ENCODE peak calls at places on chromosomes 12 and 14, in five cellular contexts. Q is fibroblast of lung; X is kidney epithelial cell; H is CD4-positive, CD25-positive, alpha-beta regulatory T cell; K is fibroblast of the aortic adventitia. L is an unnamed sample.

GRCh38 chr14:68964300-68965093 is 14.6 kb downstream of the ACTN1 start:
- DNase-seq in Q (peak; percentile 81), X (no peak), H (no peak), K (no peak), L (no peak)

GRCh38 chr12:131091413-131091975 is 137.8 kb downstream of the ADGRD1 start:
- DNase-seq in Q (no peak), X (no peak), H (no peak), K (no peak), L (no peak)

GRCh38 chr12:24742378-24742777 is 206.5 kb downstream of the BCAT1 start:
- DNase-seq in Q (no peak), X (no peak), H (no peak), K (no peak), L (no peak)

GRCh38 chr12:91413591-91413990 is 231.0 kb upstream of the DCN start:
- DNase-seq in Q (peak; percentile 79), X (peak; percentile 78), H (no peak), K (peak; percentile 12), L (no peak)

GRCh38 chr12:78419513-78419912 is 445.1 kb upstream of the SYT1 start:
- DNase-seq in Q (no peak), X (no peak), H (no peak), K (no peak), L (no peak)

GRCh38 chr14:21719841-21720240 is 46.2 kb upstream of the OR4E1 start:
- DNase-seq in Q (no peak), X (no peak), H (no peak), K (no peak), L (no peak)

GRCh38 chr14:30657606-30658163 is 35.6 kb downstream of the SCFD1 start:
- DNase-seq in Q (peak; percentile 29), X (no peak), H (no peak), K (peak; percentile 21), L (no peak)

GRCh38 chr12:121036810-121037326 is 2.2 kb downstream of the OASL start:
- DNase-seq in Q (peak; percentile 23), X (peak; percentile 35), H (no peak), K (peak; percentile 43), L (no peak)

GRCh38 chr12:92784795-92785562 is 82.2 kb downstream of the PLEKHG7 start:
- DNase-seq in Q (peak; percentile 84), X (peak; percentile 50), H (peak; percentile 12), K (peak; percentile 80), L (peak; percentile 66)

GRCh38 chr12:61213646-61214045 is 1046.6 kb upstream of the USP15 start:
- DNase-seq in Q (no peak), X (no peak), H (no peak), K (no peak), L (no peak)

GRCh38 chr14:24132976-24133375 is 2.5 kb downstream of the FITM1 start:
- DNase-seq in Q (no peak), X (no peak), H (no peak), K (no peak), L (no peak)

GRCh38 chr12:54853933-54854538 is at the start of gene MUCL1:
- DNase-seq in Q (peak; percentile 72), X (peak; percentile 39), H (peak; percentile 41), K (peak; percentile 75), L (peak; percentile 84)

GRCh38 chr12:55142896-55143870 is 17.0 kb downstream of the OR9K2 start:
- DNase-seq in Q (peak; percentile 46), X (peak; percentile 16), H (peak; percentile 9), K (peak; percentile 39), L (peak; percentile 29)

GRCh38 chr14:65866906-65867305 is 454.4 kb downstream of the FUT8 start:
- DNase-seq in Q (no peak), X (no peak), H (no peak), K (peak; percentile 19), L (no peak)

GRCh38 chr14:67413806-67414769 is 2.1 kb upstream of the PLEK2 start:
- DNase-seq in Q (peak; percentile 34), X (peak; percentile 74), H (no peak), K (peak; percentile 47), L (no peak)

GRCh38 chr12:87439990-87440827 is 589.0 kb downstream of the C12orf50 start:
- DNase-seq in Q (peak; percentile 92), X (peak; percentile 95), H (no peak), K (peak; percentile 96), L (no peak)

GRCh38 chr12:19561411-19561961 is 122.2 kb downstream of the AEBP2 start:
- DNase-seq in Q (no peak), X (no peak), H (no peak), K (no peak), L (no peak)

GRCh38 chr12:83575326-83575725 is 888.6 kb downstream of the TMTC2 start:
- DNase-seq in Q (no peak), X (no peak), H (no peak), K (no peak), L (no peak)

GRCh38 chr12:91327889-91328288 is 145.3 kb upstream of the DCN start:
- DNase-seq in Q (peak; percentile 65), X (no peak), H (no peak), K (peak; percentile 76), L (no peak)

GRCh38 chr14:50447491-50447890 is 50.8 kb upstream of the CDKL1 start:
- DNase-seq in Q (no peak), X (no peak), H (no peak), K (peak; percentile 55), L (no peak)

GRCh38 chr12:86597431-86597830 is 341.2 kb upstream of the MGAT4C start:
- DNase-seq in Q (peak; percentile 1), X (no peak), H (no peak), K (no peak), L (no peak)

GRCh38 chr12:29741342-29742241 is 42.1 kb downstream of the TMTC1 start:
- DNase-seq in Q (peak; percentile 90), X (peak; percentile 34), H (no peak), K (peak; percentile 91), L (no peak)

GRCh38 chr14:57889245-57889644 is 23.4 kb upstream of the SLC35F4 start:
- DNase-seq in Q (peak; percentile 4), X (peak; percentile 35), H (no peak), K (peak; percentile 57), L (no peak)

GRCh38 chr12:92987362-92987761 is 58.3 kb upstream of the EEA1 start:
- DNase-seq in Q (peak; percentile 89), X (no peak), H (no peak), K (peak; percentile 93), L (no peak)

GRCh38 chr14:103158688-103159087 is 35.4 kb downstream of the TNFAIP2 start:
- DNase-seq in Q (no peak), X (no peak), H (no peak), K (no peak), L (no peak)

GRCh38 chr14:35632276-35633071 is 98.5 kb downstream of the INSM2 start:
- DNase-seq in Q (peak; percentile 81), X (no peak), H (no peak), K (peak; percentile 32), L (no peak)

GRCh38 chr12:33724867-33725266 is 285.2 kb upstream of the SYT10 start:
- DNase-seq in Q (no peak), X (no peak), H (no peak), K (no peak), L (no peak)

GRCh38 chr12:76921072-76921471 is 42.3 kb upstream of the CSRP2 start:
- DNase-seq in Q (no peak), X (no peak), H (no peak), K (no peak), L (no peak)

GRCh38 chr12:42030588-42030987 is 114.1 kb downstream of the GXYLT1 start:
- DNase-seq in Q (no peak), X (no peak), H (no peak), K (no peak), L (no peak)

GRCh38 chr12:28507055-28507454 is 316.8 kb downstream of the CCDC91 start:
- DNase-seq in Q (peak; percentile 12), X (no peak), H (no peak), K (peak; percentile 67), L (no peak)

GRCh38 chr12:30188602-30189326 is 405.0 kb upstream of the TMTC1 start:
- DNase-seq in Q (no peak), X (no peak), H (no peak), K (peak; percentile 16), L (no peak)

GRCh38 chr12:27081668-27082091 is 698 bp downstream of the C12orf71 start:
- DNase-seq in Q (no peak), X (no peak), H (no peak), K (peak; percentile 32), L (no peak)

L was measured in naive thymus-derived CD8-positive, alpha-beta T cell.